ENCODE peak calls at places on chromosomes 7 and 10, in four cellular contexts. F is prostate gland; N is CD4-positive, alpha-beta T cell; D is cardiac fibroblast. Q is an unnamed sample.

GRCh38 chr7:2861509-2861908 is 17.4 kb upstream of the GNA12 start:
- DNase-seq in F (no peak), N (no peak), D (no peak), Q (no peak)

GRCh38 chr10:6275022-6275997 is 72.6 kb downstream of the PFKFB3 start:
- DNase-seq in F (peak; percentile 44), N (peak; percentile 87), D (peak; percentile 96), Q (no peak)

GRCh38 chr7:16071246-16071857 is 350.0 kb downstream of the CRPPA start:
- DNase-seq in F (no peak), N (no peak), D (peak; percentile 80), Q (no peak)

GRCh38 chr10:6239213-6239991 is 36.7 kb downstream of the PFKFB3 start:
- DNase-seq in F (no peak), N (peak; percentile 59), D (peak; percentile 90), Q (no peak)

GRCh38 chr10:110350812-110351211 is 46.1 kb upstream of the SMNDC1 start:
- DNase-seq in F (no peak), N (no peak), D (no peak), Q (no peak)

GRCh38 chr10:63264852-63265617 is 131.9 kb downstream of the NRBF2 start:
- DNase-seq in F (peak; percentile 26), N (peak; percentile 23), D (peak; percentile 70), Q (no peak)

GRCh38 chr10:103881420-103882284 is 26.3 kb upstream of the SH3PXD2A start:
- DNase-seq in F (peak; percentile 57), N (no peak), D (no peak), Q (no peak)

GRCh38 chr7:99362801-99363200 is 11.7 kb upstream of the ARPC1B start:
- DNase-seq in F (no peak), N (no peak), D (peak; percentile 65), Q (no peak)

GRCh38 chr10:78551184-78552005 is 517.4 kb upstream of the ZMIZ1 start:
- DNase-seq in F (no peak), N (no peak), D (no peak), Q (no peak)

GRCh38 chr7:147541261-147541660 is 1049.3 kb upstream of the C7orf33 start:
- DNase-seq in F (no peak), N (no peak), D (no peak), Q (no peak)

DNA sequence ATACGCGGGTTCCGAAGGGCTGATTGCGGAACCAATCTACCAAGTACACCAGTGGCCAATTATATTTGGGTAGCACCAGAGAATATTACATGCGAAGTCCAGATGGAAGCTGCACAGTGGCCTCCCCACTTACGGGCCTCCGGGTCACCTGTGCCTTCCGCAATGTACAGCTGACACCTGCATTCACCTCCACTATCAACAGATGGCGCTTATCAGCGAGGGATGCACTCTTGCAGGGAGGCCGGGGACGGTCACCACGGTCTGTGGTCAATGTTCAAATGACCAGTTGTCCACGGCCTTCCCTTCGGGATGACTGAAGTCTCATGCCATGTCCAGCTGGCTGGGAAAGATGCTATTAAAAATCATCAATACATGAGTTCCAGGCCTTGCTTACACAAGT is 47.6 kb downstream of the SLIT1 start:
- DNase-seq in F (peak; percentile 10), N (no peak), D (no peak), Q (no peak)
- TF ChIP-seq CTCF in F (no peak), N (no peak), D (no peak), Q (peak; percentile 21)

GRCh38 chr10:97434055-97434454 is 8.1 kb downstream of the PGAM1 start:
- DNase-seq in F (no peak), N (no peak), D (no peak), Q (no peak)
- TF ChIP-seq CTCF in F (no peak), N (no peak), D (no peak), Q (no peak)

DNA sequence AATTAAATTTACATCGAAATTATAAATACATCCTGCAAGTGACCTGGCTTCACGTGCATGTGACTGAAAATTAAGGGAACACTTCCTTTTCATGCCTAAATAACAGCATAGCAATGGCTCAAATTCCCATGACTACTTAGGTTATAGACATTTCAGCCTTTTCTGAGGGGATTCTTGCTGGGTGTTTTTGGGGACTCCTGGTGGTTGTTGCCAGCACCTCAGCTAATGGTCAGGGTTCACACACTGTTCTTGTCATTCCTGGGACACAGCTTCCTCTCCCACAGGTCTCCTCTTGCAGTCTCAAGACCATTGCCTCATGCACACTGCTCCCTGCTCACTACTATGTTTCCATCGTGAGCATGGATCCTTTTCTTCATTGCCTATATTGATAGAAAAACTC is 148.9 kb upstream of the GLI3 start:
- DNase-seq in F (no peak), N (no peak), D (no peak), Q (no peak)
- TF ChIP-seq CTCF in F (no peak), N (no peak), D (peak; percentile 31), Q (peak; percentile 27)

DNA sequence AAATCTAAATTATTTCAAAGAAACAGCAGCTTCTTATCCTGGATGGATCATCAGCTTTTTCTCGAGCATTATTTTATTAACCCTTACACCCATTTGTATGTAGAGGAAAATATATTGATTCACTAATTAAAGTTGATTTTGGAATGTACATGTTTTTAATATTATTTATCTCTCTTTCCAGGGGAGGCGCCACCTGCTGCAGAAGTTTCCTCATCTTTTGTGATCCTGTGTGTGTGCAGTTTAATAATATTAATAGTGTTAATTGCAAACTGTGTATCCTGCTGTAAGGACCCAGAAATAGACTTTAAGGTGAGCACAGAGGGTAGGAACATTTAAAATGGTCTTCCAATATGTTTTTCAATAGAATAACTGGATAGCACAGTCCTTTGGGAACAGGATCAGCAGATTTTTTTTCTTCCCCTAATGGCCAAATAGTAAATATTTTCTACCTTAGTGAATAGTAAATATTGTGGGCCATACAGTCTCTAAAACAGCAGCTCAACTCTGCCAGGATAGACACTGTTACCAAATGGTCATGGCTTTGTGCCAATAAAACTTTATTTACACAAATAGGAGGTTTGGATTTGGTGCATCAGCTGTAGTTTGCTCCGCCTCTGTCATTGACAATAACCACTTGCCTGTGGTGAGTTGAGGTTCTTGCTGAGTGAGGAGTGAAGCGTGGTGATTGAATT is 30.6 kb downstream of the LMTK2 start:
- DNase-seq in F (no peak), N (no peak), D (no peak), Q (no peak)
- TF ChIP-seq CTCF in F (no peak), N (no peak), D (no peak), Q (no peak)

DNA sequence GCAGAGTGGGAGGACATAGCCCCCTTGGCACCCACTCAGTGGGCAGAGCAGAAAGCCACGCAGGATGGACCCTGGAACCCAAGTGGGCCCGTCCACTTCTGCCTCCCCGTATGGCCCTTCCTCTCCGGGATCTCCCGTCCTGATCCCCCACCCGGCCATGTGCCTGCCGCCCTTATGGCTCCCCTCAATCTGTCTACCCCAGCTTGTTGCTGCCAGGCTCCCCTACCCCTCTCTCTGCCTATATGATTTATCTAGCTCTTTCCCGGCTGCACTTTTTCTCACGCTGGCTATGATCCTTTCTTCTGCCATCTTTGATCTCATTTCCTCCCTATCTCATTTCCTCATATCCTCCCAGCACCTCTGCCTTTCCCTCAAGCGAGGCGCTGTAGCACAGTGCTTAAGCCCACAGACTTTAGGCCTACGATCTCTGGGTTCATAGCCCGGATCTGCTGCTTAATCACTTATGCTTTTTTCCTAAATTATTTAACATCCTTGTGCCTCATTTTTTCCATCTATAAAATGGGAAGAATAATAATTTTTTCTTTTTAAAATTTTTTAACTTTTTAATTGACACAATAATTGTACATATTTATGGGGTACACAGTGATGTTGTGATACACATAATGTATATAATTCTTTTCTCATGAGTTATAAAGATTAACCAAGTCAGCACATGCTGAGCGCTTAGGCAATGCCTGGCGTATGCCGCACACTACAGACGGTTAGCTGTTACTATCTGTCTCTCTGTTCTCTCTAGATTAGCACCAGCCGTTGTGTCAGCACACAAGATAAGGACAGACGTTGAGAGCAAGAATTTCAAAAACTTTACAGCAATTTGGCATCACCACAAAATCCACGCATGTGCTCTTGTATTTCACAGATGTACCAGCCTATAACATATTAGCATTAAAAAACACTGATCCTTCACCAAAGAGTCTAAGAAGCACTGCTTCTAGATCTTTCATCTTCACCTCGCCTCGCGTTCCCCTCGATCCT is 18.1 kb downstream of the KCNH2 start:
- DNase-seq in F (no peak), N (no peak), D (peak; percentile 57), Q (no peak)
- TF ChIP-seq CTCF in F (no peak), N (no peak), D (no peak), Q (no peak)

Q was measured in progenitor cell of endocrine pancreas.